ENCODE peak calls at places on chromosomes 1 and 21, in nine cellular contexts. L is cardiac muscle cell; I is kidney; J is fibroblast of lung; D is heart right ventricle; U is lower lobe of right lung; G is CD8-positive, alpha-beta memory T cell; P is left ventricle myocardium inferior; N is Panc1. Y is an unnamed sample. For H3K4me1, the result is how much of the 10 kb centered on the place peaks cover.

GRCh38 chr21:35428489-35428888 is 379.4 kb upstream of the RUNX1 start:
- DNase-seq in U (peak), P (peak), N (no peak), L (peak), G (peak), I (no peak), J (no peak), D (peak), Y (no peak)

GRCh38 chr1:39102537-39103320 is 76.6 kb downstream of the NDUFS5 start:
- DNase-seq in D (peak), I (no peak), G (peak), U (no peak), P (no peak), J (peak), L (peak), N (no peak), Y (peak)

GRCh38 chr1:38991638-38992449 is 768 bp downstream of the AKIRIN1 start:
- DNase-seq in N (no peak), U (peak), P (peak), D (peak), J (peak), G (no peak), L (peak), I (peak), Y (peak)

GRCh38 chr1:171801395-171801990 is 20.0 kb downstream of the METTL13 start:
- DNase-seq in U (no peak), G (no peak), L (peak), D (no peak), P (no peak), N (peak), J (peak), I (no peak), Y (peak)

GRCh38 chr21:45306832-45307571 is 19.3 kb upstream of the POFUT2 start:
- DNase-seq in J (peak), P (peak), N (no peak), D (peak), L (peak), U (peak), I (peak), G (no peak), Y (no peak)

GRCh38 chr1:119040489-119040888 is 52.3 kb upstream of the TBX15 start:
- DNase-seq in P (no peak), I (no peak), J (no peak), G (no peak), U (no peak), N (no peak), D (no peak), L (no peak), Y (no peak)

GRCh38 chr1:93851878-93852277 is 27.1 kb downstream of the DNTTIP2 start:
- DNase-seq in D (no peak), U (no peak), L (no peak), N (no peak), G (no peak), P (no peak), J (no peak), I (no peak), Y (no peak)

GRCh38 chr1:15951341-15952153 is 24.4 kb downstream of the ZBTB17 start:
- DNase-seq in N (no peak), U (no peak), P (no peak), L (no peak), D (no peak), I (peak), J (no peak), G (no peak), Y (peak)

GRCh38 chr1:114453361-114453784 is 57.6 kb downstream of the TRIM33 start:
- DNase-seq in N (no peak), J (no peak), D (no peak), P (no peak), L (no peak), U (no peak), G (no peak), I (no peak), Y (no peak)

GRCh38 chr1:226678701-226679100 is 60.4 kb downstream of the ITPKB start:
- DNase-seq in P (no peak), D (no peak), U (no peak), J (no peak), I (no peak), G (peak), L (no peak), N (no peak), Y (no peak)

GRCh38 chr1:44808063-44808937 is at the start of gene BTBD19:
- DNase-seq in P (peak), U (peak), I (peak), L (peak), D (peak), N (no peak), J (peak), G (peak), Y (peak)
- H3K4me1 ChIP-seq in P (half or more), U (half or more), I (under half), L (under half), D (half or more), N (under half), J (half or more), G (half or more), Y (half or more)

GRCh38 chr1:209643295-209644020 is 8.8 kb downstream of the LAMB3 start:
- DNase-seq in G (no peak), J (peak), U (no peak), P (peak), D (peak), I (peak), N (no peak), L (peak), Y (no peak)

GRCh38 chr1:209646558-209646957 is 5.7 kb downstream of the LAMB3 start:
- DNase-seq in L (peak), I (no peak), N (no peak), P (no peak), G (no peak), J (peak), U (no peak), D (no peak), Y (peak)

GRCh38 chr1:209647212-209647611 is 5.0 kb downstream of the LAMB3 start:
- DNase-seq in U (no peak), L (no peak), J (no peak), D (no peak), P (no peak), I (no peak), G (no peak), N (no peak), Y (no peak)

GRCh38 chr1:209648366-209648765 is 3.9 kb downstream of the LAMB3 start:
- DNase-seq in G (no peak), L (no peak), D (no peak), U (no peak), J (no peak), P (no peak), I (no peak), N (no peak), Y (no peak)

GRCh38 chr1:209645574-209646452 is 6.4 kb downstream of the LAMB3 start:
- DNase-seq in N (no peak), U (no peak), I (no peak), P (no peak), L (peak), G (no peak), D (no peak), J (no peak), Y (no peak)
- H3K4me1 ChIP-seq in N (under half), U (half or more), I (half or more), P (half or more), L (under half), G (under half), D (half or more), J (under half), Y (under half)

DNA sequence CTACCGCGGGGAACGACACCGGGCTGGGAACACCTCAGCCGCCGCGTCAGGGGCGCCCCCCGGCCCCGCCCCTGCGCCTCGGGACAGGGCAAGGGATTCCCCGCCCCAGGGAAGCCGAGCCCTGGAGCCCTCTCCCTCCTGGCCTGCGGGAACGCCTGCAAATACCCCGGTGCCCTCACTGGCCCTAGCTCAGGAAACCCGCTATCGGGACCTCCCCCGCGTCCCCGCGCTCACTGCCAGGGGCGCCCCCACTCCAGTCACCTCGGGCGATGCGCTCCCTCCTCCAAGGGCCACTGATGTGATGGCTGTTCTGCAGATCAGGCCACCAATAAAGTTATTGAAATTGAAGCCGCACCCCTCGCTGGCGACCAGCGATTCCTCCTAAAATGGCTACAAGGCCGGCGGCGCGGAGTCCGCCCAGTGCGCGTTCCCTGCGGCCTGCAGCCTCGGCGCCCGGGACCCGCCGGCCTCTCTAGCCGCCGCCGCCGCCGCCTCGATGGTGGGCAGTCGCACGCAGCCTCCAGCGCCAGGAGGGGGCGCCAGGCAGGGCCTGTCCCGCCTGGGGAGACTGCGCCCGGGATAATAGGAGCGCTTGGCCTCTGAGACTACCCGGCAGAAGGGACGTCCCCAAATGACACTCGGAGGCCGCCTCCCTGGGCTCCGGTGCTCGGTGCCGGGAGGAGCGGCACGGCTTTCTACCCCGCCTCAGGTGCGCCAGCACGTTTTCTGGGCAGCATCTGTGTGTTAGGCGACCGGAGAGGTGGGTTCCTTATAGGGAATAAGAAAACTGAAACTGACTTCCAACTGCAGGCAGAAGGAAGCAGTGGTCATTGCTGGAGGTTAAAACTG is at the start of gene PRKAB2:
- DNase-seq in D (peak), L (peak), P (peak), J (peak), N (peak), I (peak), G (peak), U (peak), Y (peak)
- H3K4me1 ChIP-seq in D (under half), L (under half), P (half or more), J (under half), N (under half), I (under half), G (under half), U (under half), Y (under half)

GRCh38 chr21:30747159-30747558 is at the start of gene KRTAP21-2:
- DNase-seq in G (no peak), J (no peak), U (no peak), P (no peak), I (no peak), N (no peak), L (no peak), D (no peak), Y (no peak)
- H3K4me1 ChIP-seq in G (under half), J (under half), U (under half), P (under half), I (under half), N (under half), L (under half), D (under half), Y (under half)

DNA sequence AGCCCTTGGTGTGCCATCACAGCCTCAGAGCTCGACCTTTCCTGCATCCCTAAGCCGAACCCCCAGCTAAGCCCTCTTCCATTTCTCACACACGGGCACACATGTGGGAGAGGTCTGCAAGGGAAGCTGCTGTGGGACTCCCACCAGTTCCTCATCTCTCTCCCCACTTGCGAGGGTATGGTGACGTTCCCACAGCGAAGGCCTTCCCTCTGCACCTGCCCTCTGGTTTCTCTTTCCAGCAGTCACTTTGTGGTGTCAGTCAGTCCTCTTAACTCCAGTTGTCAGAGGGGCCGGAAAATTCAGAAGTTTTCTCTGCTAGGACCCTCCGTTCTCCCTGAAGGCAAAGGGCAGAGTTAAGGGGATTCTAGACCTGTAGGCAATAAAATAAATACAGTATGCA is 5.5 kb upstream of the STK40 start:
- DNase-seq in P (no peak), N (no peak), I (no peak), J (no peak), L (no peak), G (no peak), D (no peak), U (no peak), Y (no peak)
- H3K4me1 ChIP-seq in P (under half), N (under half), I (under half), J (under half), L (under half), G (under half), D (under half), U (under half), Y (under half)

Y was measured in SJSA1.